ENCODE peak calls at places on chromosomes 6 and 20, in six cellular contexts. U, B, W, Y, S and T are unnamed samples.

GRCh38 chr20:38888059-38888831 is 38.0 kb upstream of the FAM83D start:
- DNase-seq in B (no peak), S (no peak), W (no peak), Y (no peak), U (peak; percentile 46), T (no peak)

GRCh38 chr6:159577564-159577963 is 115.5 kb downstream of the SOD2 start:
- DNase-seq in B (no peak), U (no peak), W (no peak), Y (no peak), S (peak; percentile 64), T (no peak)

GRCh38 chr6:54264581-54265272 is 43.5 kb upstream of the TINAG start:
- DNase-seq in S (no peak), U (no peak), Y (no peak), B (no peak), W (no peak), T (no peak)

GRCh38 chr6:19812512-19813119 is 24.6 kb upstream of the ID4 start:
- DNase-seq in U (no peak), B (no peak), S (no peak), W (peak; percentile 58), Y (no peak), T (peak; percentile 32)

GRCh38 chr6:33894438-33894837 is 90.6 kb upstream of the MLN start:
- DNase-seq in B (no peak), Y (no peak), S (no peak), U (no peak), W (no peak), T (no peak)

GRCh38 chr6:33279971-33280511 is 3.1 kb downstream of the B3GALT4 start:
- DNase-seq in S (peak; percentile 74), B (peak; percentile 7), Y (no peak), U (no peak), W (peak; percentile 69), T (peak; percentile 60)

GRCh38 chr6:76003686-76004085 is 68.8 kb downstream of the IMPG1 start:
- DNase-seq in Y (no peak), W (no peak), S (no peak), B (no peak), U (no peak), T (no peak)

GRCh38 chr6:15549371-15549770 is 113.5 kb downstream of the DTNBP1 start:
- DNase-seq in Y (no peak), U (no peak), B (no peak), S (no peak), W (no peak), T (no peak)

GRCh38 chr6:136608991-136609390 is 58.8 kb upstream of the MAP7 start:
- DNase-seq in U (no peak), S (no peak), Y (peak; percentile 27), W (no peak), B (no peak), T (no peak)

GRCh38 chr6:11496152-11497060 is 41.1 kb upstream of the TMEM170B start:
- DNase-seq in B (peak; percentile 94), U (no peak), Y (peak; percentile 60), S (peak; percentile 74), W (peak; percentile 79), T (peak; percentile 78)

GRCh38 chr20:60144428-60144827 is 186.2 kb downstream of the CDH26 start:
- DNase-seq in U (no peak), B (no peak), S (no peak), W (no peak), Y (no peak), T (no peak)

GRCh38 chr20:36093025-36093803 is 61.3 kb upstream of the EPB41L1 start:
- DNase-seq in Y (no peak), S (no peak), W (peak; percentile 25), U (no peak), B (peak; percentile 4), T (no peak)

GRCh38 chr20:36644032-36644712 is 1.8 kb downstream of the SLA2 start:
- DNase-seq in S (no peak), U (no peak), B (no peak), Y (no peak), W (no peak), T (no peak)

GRCh38 chr6:52304917-52305316 is 20.4 kb upstream of the MCM3 start:
- DNase-seq in U (no peak), Y (no peak), B (no peak), S (no peak), W (peak; percentile 44), T (no peak)

GRCh38 chr20:11454966-11455799 is 462.5 kb upstream of the BTBD3 start:
- DNase-seq in B (no peak), W (peak; percentile 5), U (no peak), Y (no peak), S (peak; percentile 76), T (peak; percentile 72)

GRCh38 chr6:39962831-39963230 is 28.6 kb upstream of the MOCS1 start:
- DNase-seq in W (no peak), S (no peak), U (no peak), Y (no peak), B (no peak), T (no peak)

GRCh38 chr20:58174708-58175287 is 53.7 kb downstream of the ANKRD60 start:
- DNase-seq in S (no peak), W (no peak), U (no peak), B (no peak), Y (no peak), T (no peak)

GRCh38 chr6:41680182-41680965 is 42.1 kb downstream of the MDFI start:
- DNase-seq in Y (no peak), U (no peak), B (no peak), W (no peak), S (no peak), T (no peak)

GRCh38 chr6:157631388-157631787 is 191.7 kb upstream of the SNX9 start:
- DNase-seq in S (no peak), U (no peak), Y (no peak), W (peak; percentile 23), B (no peak), T (no peak)

GRCh38 chr20:18738055-18738454 is 75.5 kb upstream of the SCP2D1 start:
- DNase-seq in Y (no peak), U (no peak), S (peak; percentile 37), B (no peak), W (no peak), T (no peak)

GRCh38 chr6:129177801-129178200 is 294.9 kb downstream of the LAMA2 start:
- DNase-seq in Y (no peak), S (no peak), U (no peak), W (no peak), B (no peak), T (no peak)

GRCh38 chr20:37976862-37977261 is 56.4 kb downstream of the TTI1 start:
- DNase-seq in W (peak; percentile 25), B (no peak), S (no peak), Y (no peak), U (no peak), T (no peak)

GRCh38 chr20:61980647-61981583 is 84.8 kb downstream of the TAF4 start:
- DNase-seq in U (no peak), S (peak; percentile 56), W (peak; percentile 36), B (no peak), Y (no peak), T (peak; percentile 71)

GRCh38 chr6:53295176-53295575 is 53.6 kb downstream of the ELOVL5 start:
- DNase-seq in B (no peak), S (no peak), W (no peak), Y (no peak), U (no peak), T (no peak)

GRCh38 chr20:51447097-51447764 is 95.3 kb downstream of the NFATC2 start:
- DNase-seq in Y (peak; percentile 97), S (peak; percentile 96), U (no peak), B (no peak), W (no peak), T (peak; percentile 98)